ENCODE peak calls at places on chromosomes 3 and 15, in ten cellular contexts. One of them, this sample, is unnamed.

GRCh38 chr15:76376029-76376428 is 39.5 kb downstream of the ISL2 start:
- DNase-seq in activated T-helper 1 cell treated with Interleukin-2 at 50 U/mL for 16 hours: no peak
- DNase-seq in cardiac fibroblast: no peak
- DNase-seq in activated naive CD8-positive, alpha-beta T cell treated with anti-CD3 and anti-CD28 coated beads, Interleukin-2, amount 10 ng/mL, durations not matched to agents 7 days and 5 days: no peak
- DNase-seq in NCI-H1092: no peak
- DNase-seq in ACHN: no peak
- DNase-seq in cardiac muscle cell: no peak
- DNase-seq in GDM1: no peak
- DNase-seq in mesendoderm: peak
- DNase-seq in stimulated activated CD8-positive, alpha-beta memory T cell treated with anti-CD3 and anti-CD28 coated beads, Interleukin-15, amount 100 ng/mL, for 1 hour: no peak
- DNase-seq in this sample: no peak

GRCh38 chr3:153547984-153548383 is 386.0 kb downstream of the RAP2B start:
- DNase-seq in activated T-helper 1 cell treated with Interleukin-2 at 50 U/mL for 16 hours: no peak
- DNase-seq in cardiac fibroblast: no peak
- DNase-seq in activated naive CD8-positive, alpha-beta T cell treated with anti-CD3 and anti-CD28 coated beads, Interleukin-2, amount 10 ng/mL, durations not matched to agents 7 days and 5 days: no peak
- DNase-seq in NCI-H1092: no peak
- DNase-seq in ACHN: no peak
- DNase-seq in cardiac muscle cell: no peak
- DNase-seq in GDM1: no peak
- DNase-seq in mesendoderm: no peak
- DNase-seq in stimulated activated CD8-positive, alpha-beta memory T cell treated with anti-CD3 and anti-CD28 coated beads, Interleukin-15, amount 100 ng/mL, for 1 hour: no peak
- DNase-seq in this sample: no peak

GRCh38 chr3:126021702-126022101 is 52.7 kb downstream of the ROPN1B start:
- DNase-seq in activated T-helper 1 cell treated with Interleukin-2 at 50 U/mL for 16 hours: no peak
- DNase-seq in cardiac fibroblast: no peak
- DNase-seq in activated naive CD8-positive, alpha-beta T cell treated with anti-CD3 and anti-CD28 coated beads, Interleukin-2, amount 10 ng/mL, durations not matched to agents 7 days and 5 days: no peak
- DNase-seq in NCI-H1092: no peak
- DNase-seq in ACHN: no peak
- DNase-seq in cardiac muscle cell: no peak
- DNase-seq in GDM1: no peak
- DNase-seq in mesendoderm: no peak
- DNase-seq in stimulated activated CD8-positive, alpha-beta memory T cell treated with anti-CD3 and anti-CD28 coated beads, Interleukin-15, amount 100 ng/mL, for 1 hour: no peak
- DNase-seq in this sample: no peak

GRCh38 chr3:54122046-54122801 is at the start of gene CACNA2D3:
- DNase-seq in activated T-helper 1 cell treated with Interleukin-2 at 50 U/mL for 16 hours: no peak
- DNase-seq in cardiac fibroblast: no peak
- DNase-seq in activated naive CD8-positive, alpha-beta T cell treated with anti-CD3 and anti-CD28 coated beads, Interleukin-2, amount 10 ng/mL, durations not matched to agents 7 days and 5 days: no peak
- DNase-seq in NCI-H1092: no peak
- DNase-seq in ACHN: peak
- DNase-seq in cardiac muscle cell: peak
- DNase-seq in GDM1: no peak
- DNase-seq in mesendoderm: peak
- DNase-seq in stimulated activated CD8-positive, alpha-beta memory T cell treated with anti-CD3 and anti-CD28 coated beads, Interleukin-15, amount 100 ng/mL, for 1 hour: no peak
- DNase-seq in this sample: no peak

GRCh38 chr3:25191703-25192102 is 236.4 kb upstream of the RARB start:
- DNase-seq in activated T-helper 1 cell treated with Interleukin-2 at 50 U/mL for 16 hours: no peak
- DNase-seq in cardiac fibroblast: no peak
- DNase-seq in activated naive CD8-positive, alpha-beta T cell treated with anti-CD3 and anti-CD28 coated beads, Interleukin-2, amount 10 ng/mL, durations not matched to agents 7 days and 5 days: no peak
- DNase-seq in NCI-H1092: no peak
- DNase-seq in ACHN: no peak
- DNase-seq in cardiac muscle cell: no peak
- DNase-seq in GDM1: no peak
- DNase-seq in mesendoderm: peak
- DNase-seq in stimulated activated CD8-positive, alpha-beta memory T cell treated with anti-CD3 and anti-CD28 coated beads, Interleukin-15, amount 100 ng/mL, for 1 hour: no peak
- DNase-seq in this sample: no peak

GRCh38 chr3:115999598-115999997 is 376.3 kb downstream of the GAP43 start:
- DNase-seq in activated T-helper 1 cell treated with Interleukin-2 at 50 U/mL for 16 hours: no peak
- DNase-seq in cardiac fibroblast: no peak
- DNase-seq in activated naive CD8-positive, alpha-beta T cell treated with anti-CD3 and anti-CD28 coated beads, Interleukin-2, amount 10 ng/mL, durations not matched to agents 7 days and 5 days: no peak
- DNase-seq in NCI-H1092: no peak
- DNase-seq in ACHN: no peak
- DNase-seq in cardiac muscle cell: no peak
- DNase-seq in GDM1: no peak
- DNase-seq in mesendoderm: peak
- DNase-seq in stimulated activated CD8-positive, alpha-beta memory T cell treated with anti-CD3 and anti-CD28 coated beads, Interleukin-15, amount 100 ng/mL, for 1 hour: no peak
- DNase-seq in this sample: no peak

GRCh38 chr3:127412578-127413317 is 124.9 kb upstream of the PRR20G start:
- DNase-seq in activated T-helper 1 cell treated with Interleukin-2 at 50 U/mL for 16 hours: no peak
- DNase-seq in cardiac fibroblast: no peak
- DNase-seq in activated naive CD8-positive, alpha-beta T cell treated with anti-CD3 and anti-CD28 coated beads, Interleukin-2, amount 10 ng/mL, durations not matched to agents 7 days and 5 days: no peak
- DNase-seq in NCI-H1092: no peak
- DNase-seq in ACHN: no peak
- DNase-seq in cardiac muscle cell: no peak
- DNase-seq in GDM1: no peak
- DNase-seq in mesendoderm: no peak
- DNase-seq in stimulated activated CD8-positive, alpha-beta memory T cell treated with anti-CD3 and anti-CD28 coated beads, Interleukin-15, amount 100 ng/mL, for 1 hour: no peak
- DNase-seq in this sample: no peak

GRCh38 chr3:41159581-41160189 is 39.6 kb upstream of the CTNNB1 start:
- DNase-seq in activated T-helper 1 cell treated with Interleukin-2 at 50 U/mL for 16 hours: no peak
- DNase-seq in cardiac fibroblast: no peak
- DNase-seq in activated naive CD8-positive, alpha-beta T cell treated with anti-CD3 and anti-CD28 coated beads, Interleukin-2, amount 10 ng/mL, durations not matched to agents 7 days and 5 days: no peak
- DNase-seq in NCI-H1092: no peak
- DNase-seq in ACHN: no peak
- DNase-seq in cardiac muscle cell: no peak
- DNase-seq in GDM1: no peak
- DNase-seq in mesendoderm: no peak
- DNase-seq in stimulated activated CD8-positive, alpha-beta memory T cell treated with anti-CD3 and anti-CD28 coated beads, Interleukin-15, amount 100 ng/mL, for 1 hour: no peak
- DNase-seq in this sample: no peak

GRCh38 chr3:104878395-104878794 is 488.3 kb upstream of the ALCAM start:
- DNase-seq in activated T-helper 1 cell treated with Interleukin-2 at 50 U/mL for 16 hours: no peak
- DNase-seq in cardiac fibroblast: peak
- DNase-seq in activated naive CD8-positive, alpha-beta T cell treated with anti-CD3 and anti-CD28 coated beads, Interleukin-2, amount 10 ng/mL, durations not matched to agents 7 days and 5 days: no peak
- DNase-seq in NCI-H1092: no peak
- DNase-seq in ACHN: no peak
- DNase-seq in cardiac muscle cell: peak
- DNase-seq in GDM1: no peak
- DNase-seq in mesendoderm: no peak
- DNase-seq in stimulated activated CD8-positive, alpha-beta memory T cell treated with anti-CD3 and anti-CD28 coated beads, Interleukin-15, amount 100 ng/mL, for 1 hour: no peak
- DNase-seq in this sample: peak

GRCh38 chr3:171867976-171868375 is 24.8 kb downstream of the TMEM212 start:
- DNase-seq in activated T-helper 1 cell treated with Interleukin-2 at 50 U/mL for 16 hours: no peak
- DNase-seq in cardiac fibroblast: peak
- DNase-seq in activated naive CD8-positive, alpha-beta T cell treated with anti-CD3 and anti-CD28 coated beads, Interleukin-2, amount 10 ng/mL, durations not matched to agents 7 days and 5 days: no peak
- DNase-seq in NCI-H1092: no peak
- DNase-seq in ACHN: peak
- DNase-seq in cardiac muscle cell: no peak
- DNase-seq in GDM1: no peak
- DNase-seq in mesendoderm: peak
- DNase-seq in stimulated activated CD8-positive, alpha-beta memory T cell treated with anti-CD3 and anti-CD28 coated beads, Interleukin-15, amount 100 ng/mL, for 1 hour: no peak
- DNase-seq in this sample: peak

GRCh38 chr3:67018105-67018788 is 20.1 kb downstream of the KBTBD8 start:
- DNase-seq in activated T-helper 1 cell treated with Interleukin-2 at 50 U/mL for 16 hours: no peak
- DNase-seq in cardiac fibroblast: peak
- DNase-seq in activated naive CD8-positive, alpha-beta T cell treated with anti-CD3 and anti-CD28 coated beads, Interleukin-2, amount 10 ng/mL, durations not matched to agents 7 days and 5 days: no peak
- DNase-seq in NCI-H1092: no peak
- DNase-seq in ACHN: no peak
- DNase-seq in cardiac muscle cell: peak
- DNase-seq in GDM1: no peak
- DNase-seq in mesendoderm: no peak
- DNase-seq in stimulated activated CD8-positive, alpha-beta memory T cell treated with anti-CD3 and anti-CD28 coated beads, Interleukin-15, amount 100 ng/mL, for 1 hour: no peak
- DNase-seq in this sample: no peak

GRCh38 chr15:66310786-66311185 is 17.4 kb downstream of the DIS3L start:
- DNase-seq in activated T-helper 1 cell treated with Interleukin-2 at 50 U/mL for 16 hours: no peak
- DNase-seq in cardiac fibroblast: no peak
- DNase-seq in activated naive CD8-positive, alpha-beta T cell treated with anti-CD3 and anti-CD28 coated beads, Interleukin-2, amount 10 ng/mL, durations not matched to agents 7 days and 5 days: no peak
- DNase-seq in NCI-H1092: no peak
- DNase-seq in ACHN: no peak
- DNase-seq in cardiac muscle cell: no peak
- DNase-seq in GDM1: no peak
- DNase-seq in mesendoderm: no peak
- DNase-seq in stimulated activated CD8-positive, alpha-beta memory T cell treated with anti-CD3 and anti-CD28 coated beads, Interleukin-15, amount 100 ng/mL, for 1 hour: no peak
- DNase-seq in this sample: no peak

GRCh38 chr3:136583823-136584222 is 168.4 kb downstream of the STAG1 start:
- DNase-seq in activated T-helper 1 cell treated with Interleukin-2 at 50 U/mL for 16 hours: no peak
- DNase-seq in cardiac fibroblast: no peak
- DNase-seq in activated naive CD8-positive, alpha-beta T cell treated with anti-CD3 and anti-CD28 coated beads, Interleukin-2, amount 10 ng/mL, durations not matched to agents 7 days and 5 days: no peak
- DNase-seq in NCI-H1092: no peak
- DNase-seq in ACHN: no peak
- DNase-seq in cardiac muscle cell: no peak
- DNase-seq in GDM1: no peak
- DNase-seq in mesendoderm: no peak
- DNase-seq in stimulated activated CD8-positive, alpha-beta memory T cell treated with anti-CD3 and anti-CD28 coated beads, Interleukin-15, amount 100 ng/mL, for 1 hour: no peak
- DNase-seq in this sample: no peak

GRCh38 chr15:79886119-79886518 is 10.7 kb downstream of the MTHFS start:
- DNase-seq in activated T-helper 1 cell treated with Interleukin-2 at 50 U/mL for 16 hours: no peak
- DNase-seq in cardiac fibroblast: no peak
- DNase-seq in activated naive CD8-positive, alpha-beta T cell treated with anti-CD3 and anti-CD28 coated beads, Interleukin-2, amount 10 ng/mL, durations not matched to agents 7 days and 5 days: no peak
- DNase-seq in NCI-H1092: no peak
- DNase-seq in ACHN: no peak
- DNase-seq in cardiac muscle cell: no peak
- DNase-seq in GDM1: no peak
- DNase-seq in mesendoderm: no peak
- DNase-seq in stimulated activated CD8-positive, alpha-beta memory T cell treated with anti-CD3 and anti-CD28 coated beads, Interleukin-15, amount 100 ng/mL, for 1 hour: no peak
- DNase-seq in this sample: no peak

GRCh38 chr3:193080821-193081220 is 160.2 kb upstream of the PLAAT1 start:
- DNase-seq in activated T-helper 1 cell treated with Interleukin-2 at 50 U/mL for 16 hours: no peak
- DNase-seq in cardiac fibroblast: no peak
- DNase-seq in activated naive CD8-positive, alpha-beta T cell treated with anti-CD3 and anti-CD28 coated beads, Interleukin-2, amount 10 ng/mL, durations not matched to agents 7 days and 5 days: no peak
- DNase-seq in NCI-H1092: no peak
- DNase-seq in ACHN: no peak
- DNase-seq in cardiac muscle cell: no peak
- DNase-seq in GDM1: no peak
- DNase-seq in mesendoderm: peak
- DNase-seq in stimulated activated CD8-positive, alpha-beta memory T cell treated with anti-CD3 and anti-CD28 coated beads, Interleukin-15, amount 100 ng/mL, for 1 hour: no peak
- DNase-seq in this sample: no peak

GRCh38 chr15:91338763-91339162 is 238.7 kb downstream of the SV2B start:
- DNase-seq in activated T-helper 1 cell treated with Interleukin-2 at 50 U/mL for 16 hours: no peak
- DNase-seq in cardiac fibroblast: peak
- DNase-seq in activated naive CD8-positive, alpha-beta T cell treated with anti-CD3 and anti-CD28 coated beads, Interleukin-2, amount 10 ng/mL, durations not matched to agents 7 days and 5 days: no peak
- DNase-seq in NCI-H1092: no peak
- DNase-seq in ACHN: peak
- DNase-seq in cardiac muscle cell: peak
- DNase-seq in GDM1: no peak
- DNase-seq in mesendoderm: peak
- DNase-seq in stimulated activated CD8-positive, alpha-beta memory T cell treated with anti-CD3 and anti-CD28 coated beads, Interleukin-15, amount 100 ng/mL, for 1 hour: no peak
- DNase-seq in this sample: no peak

GRCh38 chr3:184289426-184289938 is 9.6 kb upstream of the PSMD2 start:
- DNase-seq in activated T-helper 1 cell treated with Interleukin-2 at 50 U/mL for 16 hours: peak
- DNase-seq in cardiac fibroblast: peak
- DNase-seq in activated naive CD8-positive, alpha-beta T cell treated with anti-CD3 and anti-CD28 coated beads, Interleukin-2, amount 10 ng/mL, durations not matched to agents 7 days and 5 days: peak
- DNase-seq in NCI-H1092: peak
- DNase-seq in ACHN: peak
- DNase-seq in cardiac muscle cell: peak
- DNase-seq in GDM1: peak
- DNase-seq in mesendoderm: peak
- DNase-seq in stimulated activated CD8-positive, alpha-beta memory T cell treated with anti-CD3 and anti-CD28 coated beads, Interleukin-15, amount 100 ng/mL, for 1 hour: peak
- DNase-seq in this sample: no peak

GRCh38 chr3:15934389-15935195 is 136.8 kb upstream of the ANKRD28 start:
- DNase-seq in activated T-helper 1 cell treated with Interleukin-2 at 50 U/mL for 16 hours: no peak
- DNase-seq in cardiac fibroblast: no peak
- DNase-seq in activated naive CD8-positive, alpha-beta T cell treated with anti-CD3 and anti-CD28 coated beads, Interleukin-2, amount 10 ng/mL, durations not matched to agents 7 days and 5 days: no peak
- DNase-seq in NCI-H1092: no peak
- DNase-seq in ACHN: no peak
- DNase-seq in cardiac muscle cell: no peak
- DNase-seq in GDM1: no peak
- DNase-seq in mesendoderm: no peak
- DNase-seq in stimulated activated CD8-positive, alpha-beta memory T cell treated with anti-CD3 and anti-CD28 coated beads, Interleukin-15, amount 100 ng/mL, for 1 hour: no peak
- DNase-seq in this sample: no peak

GRCh38 chr3:22377421-22377820 is 626.4 kb upstream of the ZNF385D start:
- DNase-seq in activated T-helper 1 cell treated with Interleukin-2 at 50 U/mL for 16 hours: no peak
- DNase-seq in cardiac fibroblast: peak
- DNase-seq in activated naive CD8-positive, alpha-beta T cell treated with anti-CD3 and anti-CD28 coated beads, Interleukin-2, amount 10 ng/mL, durations not matched to agents 7 days and 5 days: no peak
- DNase-seq in NCI-H1092: no peak
- DNase-seq in ACHN: no peak
- DNase-seq in cardiac muscle cell: peak
- DNase-seq in GDM1: no peak
- DNase-seq in mesendoderm: no peak
- DNase-seq in stimulated activated CD8-positive, alpha-beta memory T cell treated with anti-CD3 and anti-CD28 coated beads, Interleukin-15, amount 100 ng/mL, for 1 hour: no peak
- DNase-seq in this sample: no peak

GRCh38 chr3:118412503-118412902 is 622.1 kb downstream of the IGSF11 start:
- DNase-seq in activated T-helper 1 cell treated with Interleukin-2 at 50 U/mL for 16 hours: no peak
- DNase-seq in cardiac fibroblast: no peak
- DNase-seq in activated naive CD8-positive, alpha-beta T cell treated with anti-CD3 and anti-CD28 coated beads, Interleukin-2, amount 10 ng/mL, durations not matched to agents 7 days and 5 days: no peak
- DNase-seq in NCI-H1092: no peak
- DNase-seq in ACHN: no peak
- DNase-seq in cardiac muscle cell: no peak
- DNase-seq in GDM1: no peak
- DNase-seq in mesendoderm: peak
- DNase-seq in stimulated activated CD8-positive, alpha-beta memory T cell treated with anti-CD3 and anti-CD28 coated beads, Interleukin-15, amount 100 ng/mL, for 1 hour: no peak
- DNase-seq in this sample: no peak

GRCh38 chr15:58921267-58921666 is 12.2 kb downstream of the SLTM start:
- DNase-seq in activated T-helper 1 cell treated with Interleukin-2 at 50 U/mL for 16 hours: no peak
- DNase-seq in cardiac fibroblast: no peak
- DNase-seq in activated naive CD8-positive, alpha-beta T cell treated with anti-CD3 and anti-CD28 coated beads, Interleukin-2, amount 10 ng/mL, durations not matched to agents 7 days and 5 days: no peak
- DNase-seq in NCI-H1092: no peak
- DNase-seq in ACHN: no peak
- DNase-seq in cardiac muscle cell: no peak
- DNase-seq in GDM1: no peak
- DNase-seq in mesendoderm: no peak
- DNase-seq in stimulated activated CD8-positive, alpha-beta memory T cell treated with anti-CD3 and anti-CD28 coated beads, Interleukin-15, amount 100 ng/mL, for 1 hour: no peak
- DNase-seq in this sample: no peak

GRCh38 chr3:100402150-100402706 is 889 bp downstream of the LNP1 start:
- DNase-seq in activated T-helper 1 cell treated with Interleukin-2 at 50 U/mL for 16 hours: no peak
- DNase-seq in cardiac fibroblast: peak
- DNase-seq in activated naive CD8-positive, alpha-beta T cell treated with anti-CD3 and anti-CD28 coated beads, Interleukin-2, amount 10 ng/mL, durations not matched to agents 7 days and 5 days: no peak
- DNase-seq in NCI-H1092: peak
- DNase-seq in ACHN: peak
- DNase-seq in cardiac muscle cell: peak
- DNase-seq in GDM1: no peak
- DNase-seq in mesendoderm: peak
- DNase-seq in stimulated activated CD8-positive, alpha-beta memory T cell treated with anti-CD3 and anti-CD28 coated beads, Interleukin-15, amount 100 ng/mL, for 1 hour: no peak
- DNase-seq in this sample: peak

GRCh38 chr15:62769604-62770003 is 272.9 kb upstream of the TPM1 start:
- DNase-seq in activated T-helper 1 cell treated with Interleukin-2 at 50 U/mL for 16 hours: no peak
- DNase-seq in cardiac fibroblast: peak
- DNase-seq in activated naive CD8-positive, alpha-beta T cell treated with anti-CD3 and anti-CD28 coated beads, Interleukin-2, amount 10 ng/mL, durations not matched to agents 7 days and 5 days: no peak
- DNase-seq in NCI-H1092: no peak
- DNase-seq in ACHN: peak
- DNase-seq in cardiac muscle cell: peak
- DNase-seq in GDM1: no peak
- DNase-seq in mesendoderm: no peak
- DNase-seq in stimulated activated CD8-positive, alpha-beta memory T cell treated with anti-CD3 and anti-CD28 coated beads, Interleukin-15, amount 100 ng/mL, for 1 hour: no peak
- DNase-seq in this sample: no peak

GRCh38 chr3:140420621-140421357 is 257.1 kb upstream of the TRIM42 start:
- DNase-seq in activated T-helper 1 cell treated with Interleukin-2 at 50 U/mL for 16 hours: no peak
- DNase-seq in cardiac fibroblast: peak
- DNase-seq in activated naive CD8-positive, alpha-beta T cell treated with anti-CD3 and anti-CD28 coated beads, Interleukin-2, amount 10 ng/mL, durations not matched to agents 7 days and 5 days: no peak
- DNase-seq in NCI-H1092: no peak
- DNase-seq in ACHN: peak
- DNase-seq in cardiac muscle cell: peak
- DNase-seq in GDM1: no peak
- DNase-seq in mesendoderm: peak
- DNase-seq in stimulated activated CD8-positive, alpha-beta memory T cell treated with anti-CD3 and anti-CD28 coated beads, Interleukin-15, amount 100 ng/mL, for 1 hour: no peak
- DNase-seq in this sample: no peak

GRCh38 chr3:42411429-42411828 is 1.0 kb upstream of the LYZL4 start:
- DNase-seq in activated T-helper 1 cell treated with Interleukin-2 at 50 U/mL for 16 hours: no peak
- DNase-seq in cardiac fibroblast: no peak
- DNase-seq in activated naive CD8-positive, alpha-beta T cell treated with anti-CD3 and anti-CD28 coated beads, Interleukin-2, amount 10 ng/mL, durations not matched to agents 7 days and 5 days: no peak
- DNase-seq in NCI-H1092: no peak
- DNase-seq in ACHN: no peak
- DNase-seq in cardiac muscle cell: no peak
- DNase-seq in GDM1: no peak
- DNase-seq in mesendoderm: no peak
- DNase-seq in stimulated activated CD8-positive, alpha-beta memory T cell treated with anti-CD3 and anti-CD28 coated beads, Interleukin-15, amount 100 ng/mL, for 1 hour: no peak
- DNase-seq in this sample: no peak

This sample was measured in GF-D8.